ENCODE peak calls at places on chromosomes 5 and 9, in ten cellular contexts. K, C, E, U, G, A, Q, I, R and D are unnamed samples.
A peak's percentile ranks its signal among the peaks of the same experiment; 100 is the strongest.

GRCh38 chr9:68507098-68507795 is 33.4 kb downstream of the TMEM252 start:
- DNase-seq in K (no peak), C (no peak), E (peak; percentile 28), U (peak; percentile 45), G (no peak), A (peak; percentile 22), Q (peak; percentile 16), I (no peak), R (peak; percentile 8), D (no peak)

GRCh38 chr9:105333811-105334210 is 89.4 kb downstream of the SLC44A1 start:
- DNase-seq in K (no peak), C (no peak), E (no peak), U (peak; percentile 68), G (no peak), A (no peak), Q (no peak), I (no peak), R (no peak), D (no peak)

GRCh38 chr9:124441291-124441690 is 9.0 kb upstream of the ADGRD2 start:
- DNase-seq in K (no peak), C (no peak), E (no peak), U (no peak), G (no peak), A (no peak), Q (no peak), I (no peak), R (no peak), D (no peak)

GRCh38 chr5:55994502-55994997 is at the start of gene IL6ST:
- DNase-seq in K (no peak), C (no peak), E (peak; percentile 45), U (peak; percentile 87), G (peak; percentile 82), A (peak; percentile 44), Q (no peak), I (no peak), R (peak; percentile 56), D (peak; percentile 52)

GRCh38 chr5:170638454-170639220 is 134.8 kb downstream of the KCNIP1 start:
- DNase-seq in K (peak; percentile 38), C (peak; percentile 17), E (peak; percentile 88), U (peak; percentile 54), G (peak; percentile 90), A (peak; percentile 57), Q (peak; percentile 87), I (peak; percentile 64), R (peak; percentile 6), D (peak; percentile 64)

GRCh38 chr9:7374966-7375650 is 424.5 kb downstream of the DMAC1 start:
- DNase-seq in K (peak; percentile 82), C (peak; percentile 73), E (no peak), U (no peak), G (no peak), A (no peak), Q (no peak), I (no peak), R (no peak), D (no peak)

GRCh38 chr5:110738503-110738811 is 350 bp upstream of the SLC25A46 start:
- DNase-seq in K (no peak), C (no peak), E (peak; percentile 57), U (no peak), G (no peak), A (no peak), Q (no peak), I (no peak), R (no peak), D (no peak)

GRCh38 chr9:130681769-130682489 is 11.7 kb upstream of the EXOSC2 start:
- DNase-seq in K (no peak), C (no peak), E (peak; percentile 48), U (no peak), G (no peak), A (peak; percentile 11), Q (peak; percentile 61), I (no peak), R (peak; percentile 9), D (no peak)

GRCh38 chr5:129767927-129768380 is 20.1 kb downstream of the MINAR2 start:
- DNase-seq in K (peak; percentile 68), C (peak; percentile 64), E (peak; percentile 71), U (peak; percentile 91), G (peak; percentile 69), A (peak; percentile 91), Q (peak; percentile 91), I (peak; percentile 53), R (peak; percentile 56), D (peak; percentile 75)

GRCh38 chr5:39896706-39897105 is 471.9 kb upstream of the DAB2 start:
- DNase-seq in K (no peak), C (no peak), E (no peak), U (no peak), G (no peak), A (no peak), Q (no peak), I (no peak), R (no peak), D (no peak)

GRCh38 chr9:90659626-90660364 is 17.2 kb upstream of the DIRAS2 start:
- DNase-seq in K (no peak), C (no peak), E (no peak), U (peak; percentile 36), G (no peak), A (no peak), Q (no peak), I (no peak), R (no peak), D (no peak)

GRCh38 chr9:130825051-130825651 is 9.9 kb upstream of the ABL1 start:
- DNase-seq in K (no peak), C (peak; percentile 10), E (peak; percentile 67), U (peak; percentile 61), G (peak; percentile 84), A (no peak), Q (peak; percentile 84), I (no peak), R (peak; percentile 62), D (peak; percentile 38)

GRCh38 chr9:117411547-117411946 is 3.3 kb downstream of the ASTN2 start:
- DNase-seq in K (peak; percentile 47), C (peak; percentile 47), E (peak; percentile 38), U (peak; percentile 51), G (peak; percentile 76), A (peak; percentile 59), Q (peak; percentile 85), I (no peak), R (no peak), D (peak; percentile 42)

GRCh38 chr5:179313849-179314521 is 31.3 kb downstream of the ADAMTS2 start:
- DNase-seq in K (peak; percentile 61), C (no peak), E (no peak), U (peak; percentile 97), G (no peak), A (no peak), Q (no peak), I (no peak), R (peak; percentile 58), D (peak; percentile 68)

GRCh38 chr5:72070519-72070918 is 36.8 kb upstream of the MAP1B start:
- DNase-seq in K (no peak), C (no peak), E (no peak), U (no peak), G (peak; percentile 48), A (no peak), Q (no peak), I (no peak), R (no peak), D (no peak)

GRCh38 chr9:98310752-98311392 is 55.4 kb upstream of the TBC1D2 start:
- DNase-seq in K (no peak), C (no peak), E (no peak), U (peak; percentile 29), G (no peak), A (no peak), Q (no peak), I (no peak), R (no peak), D (no peak)

GRCh38 chr5:179858241-179858585 is 404 bp downstream of the MRNIP start:
- DNase-seq in K (no peak), C (no peak), E (peak; percentile 60), U (peak; percentile 68), G (peak; percentile 67), A (no peak), Q (peak; percentile 68), I (peak; percentile 67), R (no peak), D (no peak)

GRCh38 chr5:151253604-151253948 is 591 bp downstream of the GM2A start:
- DNase-seq in K (no peak), C (no peak), E (no peak), U (no peak), G (no peak), A (no peak), Q (no peak), I (no peak), R (no peak), D (no peak)

GRCh38 chr9:89498845-89499480 is 1.1 kb upstream of the SEMA4D start:
- DNase-seq in K (no peak), C (no peak), E (no peak), U (no peak), G (no peak), A (no peak), Q (no peak), I (peak; percentile 43), R (no peak), D (no peak)

GRCh38 chr9:91177661-91178280 is 183.9 kb downstream of the AUH start:
- DNase-seq in K (no peak), C (no peak), E (no peak), U (peak; percentile 38), G (no peak), A (no peak), Q (no peak), I (peak; percentile 47), R (no peak), D (peak; percentile 19)

GRCh38 chr5:57171818-57172465 is 1.9 kb upstream of the GPBP1 start:
- DNase-seq in K (no peak), C (no peak), E (no peak), U (no peak), G (no peak), A (no peak), Q (no peak), I (peak; percentile 45), R (no peak), D (no peak)

GRCh38 chr9:5629312-5630037 is 568 bp downstream of the RIC1 start:
- DNase-seq in K (no peak), C (peak; percentile 39), E (peak; percentile 17), U (peak; percentile 73), G (no peak), A (no peak), Q (peak; percentile 66), I (peak; percentile 46), R (no peak), D (peak; percentile 30)

GRCh38 chr5:140042551-140043507 is at the start of gene NRG2:
- DNase-seq in K (no peak), C (peak; percentile 29), E (peak; percentile 85), U (peak; percentile 71), G (peak; percentile 91), A (peak; percentile 81), Q (peak; percentile 92), I (peak; percentile 54), R (peak; percentile 69), D (peak; percentile 61)

GRCh38 chr5:172801184-172801671 is 30.2 kb upstream of the DUSP1 start:
- DNase-seq in K (no peak), C (no peak), E (no peak), U (peak; percentile 95), G (no peak), A (no peak), Q (no peak), I (no peak), R (no peak), D (no peak)

GRCh38 chr5:167565555-167565954 is 725.9 kb upstream of the WWC1 start:
- DNase-seq in K (no peak), C (no peak), E (no peak), U (peak; percentile 50), G (no peak), A (peak; percentile 38), Q (peak; percentile 16), I (no peak), R (no peak), D (no peak)

GRCh38 chr5:51386916-51387853 is 3.9 kb downstream of the ISL1 start:
- DNase-seq in K (no peak), C (no peak), E (no peak), U (no peak), G (no peak), A (no peak), Q (peak; percentile 52), I (no peak), R (no peak), D (no peak)

GRCh38 chr5:43769576-43770352 is 166.8 kb downstream of the NNT start:
- DNase-seq in K (no peak), C (no peak), E (no peak), U (peak; percentile 94), G (no peak), A (no peak), Q (no peak), I (no peak), R (no peak), D (peak; percentile 38)

GRCh38 chr5:171955761-171956160 is 50.7 kb downstream of the FBXW11 start:
- DNase-seq in K (no peak), C (no peak), E (no peak), U (no peak), G (no peak), A (no peak), Q (no peak), I (no peak), R (no peak), D (no peak)